ENCODE peak calls at places on chromosomes 1 and 21, in ten cellular contexts. One of them, this sample, is unnamed.
A peak's percentile ranks its signal among the peaks of the same experiment; 100 is the strongest.

GRCh38 chr1:227949954-227950734 is 2.4 kb upstream of the WNT9A start:
- DNase-seq in hepatocyte: no peak
- DNase-seq in CD8-positive, alpha-beta T cell: no peak
- DNase-seq in keratinocyte: no peak
- DNase-seq in mesenchymal stem cell: no peak
- DNase-seq in body of pancreas: peak; percentile 9
- DNase-seq in NT2/D1: no peak
- DNase-seq in neural progenitor cell: no peak
- DNase-seq in spleen: peak; percentile 52
- DNase-seq in mesendoderm: no peak
- DNase-seq in this sample: no peak

GRCh38 chr1:36864182-36865079 is 169.9 kb downstream of the GRIK3 start:
- DNase-seq in neural progenitor cell: peak; percentile 68
- DNase-seq in spleen: no peak
- DNase-seq in NT2/D1: peak; percentile 55
- DNase-seq in mesendoderm: peak; percentile 61
- DNase-seq in keratinocyte: no peak
- DNase-seq in mesenchymal stem cell: no peak
- DNase-seq in hepatocyte: no peak
- DNase-seq in CD8-positive, alpha-beta T cell: no peak
- DNase-seq in body of pancreas: peak; percentile 13
- DNase-seq in this sample: no peak

GRCh38 chr1:85333186-85333585 is 56.8 kb upstream of the BCL10 start:
- DNase-seq in mesenchymal stem cell: no peak
- DNase-seq in neural progenitor cell: no peak
- DNase-seq in keratinocyte: no peak
- DNase-seq in NT2/D1: no peak
- DNase-seq in body of pancreas: no peak
- DNase-seq in hepatocyte: no peak
- DNase-seq in mesendoderm: no peak
- DNase-seq in CD8-positive, alpha-beta T cell: no peak
- DNase-seq in spleen: no peak
- DNase-seq in this sample: no peak

GRCh38 chr1:27360159-27361043 is 6.4 kb downstream of the MAP3K6 start:
- DNase-seq in neural progenitor cell: peak; percentile 66
- DNase-seq in CD8-positive, alpha-beta T cell: no peak
- DNase-seq in keratinocyte: no peak
- DNase-seq in spleen: peak; percentile 92
- DNase-seq in hepatocyte: peak; percentile 54
- DNase-seq in NT2/D1: no peak
- DNase-seq in body of pancreas: no peak
- DNase-seq in mesendoderm: peak; percentile 32
- DNase-seq in mesenchymal stem cell: no peak
- DNase-seq in this sample: no peak

GRCh38 chr1:207259391-207259790 is 62.1 kb upstream of the CD55 start:
- DNase-seq in CD8-positive, alpha-beta T cell: no peak
- DNase-seq in hepatocyte: no peak
- DNase-seq in mesenchymal stem cell: peak; percentile 30
- DNase-seq in spleen: no peak
- DNase-seq in mesendoderm: peak; percentile 74
- DNase-seq in keratinocyte: no peak
- DNase-seq in neural progenitor cell: peak; percentile 11
- DNase-seq in body of pancreas: no peak
- DNase-seq in NT2/D1: no peak
- DNase-seq in this sample: no peak

GRCh38 chr1:92822907-92823306 is 8.9 kb upstream of the RPL5 start:
- DNase-seq in keratinocyte: no peak
- DNase-seq in spleen: no peak
- DNase-seq in hepatocyte: peak; percentile 40
- DNase-seq in neural progenitor cell: peak; percentile 7
- DNase-seq in mesenchymal stem cell: peak; percentile 85
- DNase-seq in NT2/D1: no peak
- DNase-seq in CD8-positive, alpha-beta T cell: no peak
- DNase-seq in mesendoderm: peak; percentile 34
- DNase-seq in body of pancreas: no peak
- DNase-seq in this sample: no peak

GRCh38 chr1:206803221-206803730 is 31.0 kb upstream of the IL10 start:
- DNase-seq in CD8-positive, alpha-beta T cell: peak; percentile 59
- DNase-seq in neural progenitor cell: no peak
- DNase-seq in spleen: no peak
- DNase-seq in mesenchymal stem cell: no peak
- DNase-seq in hepatocyte: no peak
- DNase-seq in NT2/D1: no peak
- DNase-seq in mesendoderm: peak; percentile 31
- DNase-seq in body of pancreas: no peak
- DNase-seq in keratinocyte: no peak
- DNase-seq in this sample: no peak

GRCh38 chr1:218664385-218665170 is 319.4 kb downstream of the TGFB2 start:
- DNase-seq in body of pancreas: no peak
- DNase-seq in mesenchymal stem cell: peak; percentile 38
- DNase-seq in keratinocyte: no peak
- DNase-seq in neural progenitor cell: no peak
- DNase-seq in mesendoderm: no peak
- DNase-seq in CD8-positive, alpha-beta T cell: no peak
- DNase-seq in NT2/D1: no peak
- DNase-seq in hepatocyte: peak; percentile 24
- DNase-seq in spleen: no peak
- DNase-seq in this sample: no peak

GRCh38 chr21:24205317-24205716 is 1402.0 kb downstream of the MRPL39 start:
- DNase-seq in mesenchymal stem cell: no peak
- DNase-seq in keratinocyte: no peak
- DNase-seq in spleen: no peak
- DNase-seq in mesendoderm: no peak
- DNase-seq in NT2/D1: no peak
- DNase-seq in CD8-positive, alpha-beta T cell: no peak
- DNase-seq in body of pancreas: no peak
- DNase-seq in hepatocyte: no peak
- DNase-seq in neural progenitor cell: no peak
- DNase-seq in this sample: no peak

GRCh38 chr21:37424987-37425386 is 58.4 kb downstream of the DYRK1A start:
- DNase-seq in keratinocyte: no peak
- DNase-seq in hepatocyte: no peak
- DNase-seq in mesenchymal stem cell: no peak
- DNase-seq in neural progenitor cell: no peak
- DNase-seq in body of pancreas: no peak
- DNase-seq in CD8-positive, alpha-beta T cell: no peak
- DNase-seq in spleen: no peak
- DNase-seq in NT2/D1: no peak
- DNase-seq in mesendoderm: no peak
- DNase-seq in this sample: no peak

GRCh38 chr21:33939224-33939623 is 23.6 kb upstream of the ATP5PO start:
- DNase-seq in mesendoderm: no peak
- DNase-seq in keratinocyte: no peak
- DNase-seq in spleen: no peak
- DNase-seq in hepatocyte: no peak
- DNase-seq in NT2/D1: no peak
- DNase-seq in body of pancreas: no peak
- DNase-seq in CD8-positive, alpha-beta T cell: no peak
- DNase-seq in mesenchymal stem cell: peak; percentile 84
- DNase-seq in neural progenitor cell: no peak
- DNase-seq in this sample: no peak
- H3K4me1 ChIP-seq in mesendoderm: no peaks in the 10 kb centered on the region
- H3K4me1 ChIP-seq in keratinocyte: peaks cover 5% of the 10 kb centered on the region
- H3K4me1 ChIP-seq in spleen: peaks cover 18% of the 10 kb centered on the region
- H3K4me1 ChIP-seq in hepatocyte: peaks cover 3% of the 10 kb centered on the region
- H3K4me1 ChIP-seq in NT2/D1: peaks cover 2% of the 10 kb centered on the region
- H3K4me1 ChIP-seq in body of pancreas: no peaks in the 10 kb centered on the region
- H3K4me1 ChIP-seq in CD8-positive, alpha-beta T cell: peaks cover 71% of the 10 kb centered on the region
- H3K4me1 ChIP-seq in mesenchymal stem cell: peaks cover 10% of the 10 kb centered on the region
- H3K4me1 ChIP-seq in neural progenitor cell: no peaks in the 10 kb centered on the region
- H3K4me1 ChIP-seq in this sample: peaks cover 47% of the 10 kb centered on the region

DNA sequence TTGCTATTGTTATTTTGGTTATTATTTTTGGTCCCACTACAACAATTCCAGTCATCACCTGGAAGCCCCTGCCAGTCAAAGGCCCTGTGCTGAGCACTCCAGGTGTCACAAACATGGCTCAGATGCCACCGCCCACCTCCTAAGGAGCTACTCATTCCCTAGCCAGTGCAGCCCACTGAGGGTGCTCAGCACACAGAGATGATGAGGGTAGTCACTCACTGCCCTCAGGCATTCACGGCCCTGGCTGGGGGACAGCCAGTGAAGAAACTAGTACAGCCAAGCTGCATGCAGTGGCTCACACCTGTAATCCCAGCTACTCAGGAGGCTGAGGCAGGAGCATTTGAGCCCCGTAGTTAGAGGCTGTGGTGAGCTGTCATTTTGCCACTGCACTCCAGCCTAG is 42.3 kb downstream of the NIPAL3 start:
- DNase-seq in body of pancreas: no peak
- DNase-seq in NT2/D1: no peak
- DNase-seq in mesenchymal stem cell: no peak
- DNase-seq in keratinocyte: no peak
- DNase-seq in hepatocyte: no peak
- DNase-seq in CD8-positive, alpha-beta T cell: no peak
- DNase-seq in mesendoderm: no peak
- DNase-seq in spleen: no peak
- DNase-seq in neural progenitor cell: no peak
- DNase-seq in this sample: no peak
- H3K36me3 ChIP-seq in body of pancreas: peaks cover 25% of the 10 kb centered on the region
- H3K36me3 ChIP-seq in NT2/D1: no peaks in the 10 kb centered on the region
- H3K36me3 ChIP-seq in mesenchymal stem cell: peaks cover 24% of the 10 kb centered on the region
- H3K36me3 ChIP-seq in keratinocyte: peaks cover 27% of the 10 kb centered on the region
- H3K36me3 ChIP-seq in hepatocyte: no peaks in the 10 kb centered on the region
- H3K36me3 ChIP-seq in CD8-positive, alpha-beta T cell: peaks cover 63% of the 10 kb centered on the region
- H3K36me3 ChIP-seq in mesendoderm: no peaks in the 10 kb centered on the region
- H3K36me3 ChIP-seq in spleen: peaks cover 43% of the 10 kb centered on the region
- H3K36me3 ChIP-seq in neural progenitor cell: no peaks in the 10 kb centered on the region
- H3K36me3 ChIP-seq in this sample: no peaks in the 10 kb centered on the region

GRCh38 chr1:211825990-211826389 is 4.6 kb downstream of the LPGAT1 start:
- DNase-seq in spleen: no peak
- DNase-seq in mesendoderm: no peak
- DNase-seq in CD8-positive, alpha-beta T cell: no peak
- DNase-seq in body of pancreas: no peak
- DNase-seq in neural progenitor cell: no peak
- DNase-seq in hepatocyte: no peak
- DNase-seq in mesenchymal stem cell: peak; percentile 46
- DNase-seq in keratinocyte: peak; percentile 15
- DNase-seq in NT2/D1: no peak
- DNase-seq in this sample: no peak

GRCh38 chr1:211830330-211831142 is at the start of gene LPGAT1:
- DNase-seq in NT2/D1: peak; percentile 70
- DNase-seq in neural progenitor cell: peak; percentile 93
- DNase-seq in mesendoderm: peak; percentile 75
- DNase-seq in mesenchymal stem cell: peak; percentile 76
- DNase-seq in hepatocyte: peak; percentile 92
- DNase-seq in body of pancreas: peak; percentile 83
- DNase-seq in CD8-positive, alpha-beta T cell: peak; percentile 59
- DNase-seq in keratinocyte: no peak
- DNase-seq in spleen: peak; percentile 97
- DNase-seq in this sample: peak; percentile 66

GRCh38 chr1:211830055-211830329 is 571 bp downstream of the LPGAT1 start:
- DNase-seq in mesenchymal stem cell: no peak
- DNase-seq in body of pancreas: no peak
- DNase-seq in keratinocyte: no peak
- DNase-seq in NT2/D1: peak; percentile 18
- DNase-seq in mesendoderm: no peak
- DNase-seq in hepatocyte: no peak
- DNase-seq in CD8-positive, alpha-beta T cell: peak; percentile 11
- DNase-seq in neural progenitor cell: no peak
- DNase-seq in spleen: no peak
- DNase-seq in this sample: no peak

GRCh38 chr1:211829343-211830054 is 1.1 kb downstream of the LPGAT1 start:
- DNase-seq in NT2/D1: peak; percentile 44
- DNase-seq in spleen: peak; percentile 74
- DNase-seq in mesenchymal stem cell: peak; percentile 78
- DNase-seq in CD8-positive, alpha-beta T cell: no peak
- DNase-seq in neural progenitor cell: peak; percentile 31
- DNase-seq in body of pancreas: peak; percentile 28
- DNase-seq in keratinocyte: no peak
- DNase-seq in mesendoderm: peak; percentile 80
- DNase-seq in hepatocyte: peak; percentile 74
- DNase-seq in this sample: peak; percentile 75

DNA sequence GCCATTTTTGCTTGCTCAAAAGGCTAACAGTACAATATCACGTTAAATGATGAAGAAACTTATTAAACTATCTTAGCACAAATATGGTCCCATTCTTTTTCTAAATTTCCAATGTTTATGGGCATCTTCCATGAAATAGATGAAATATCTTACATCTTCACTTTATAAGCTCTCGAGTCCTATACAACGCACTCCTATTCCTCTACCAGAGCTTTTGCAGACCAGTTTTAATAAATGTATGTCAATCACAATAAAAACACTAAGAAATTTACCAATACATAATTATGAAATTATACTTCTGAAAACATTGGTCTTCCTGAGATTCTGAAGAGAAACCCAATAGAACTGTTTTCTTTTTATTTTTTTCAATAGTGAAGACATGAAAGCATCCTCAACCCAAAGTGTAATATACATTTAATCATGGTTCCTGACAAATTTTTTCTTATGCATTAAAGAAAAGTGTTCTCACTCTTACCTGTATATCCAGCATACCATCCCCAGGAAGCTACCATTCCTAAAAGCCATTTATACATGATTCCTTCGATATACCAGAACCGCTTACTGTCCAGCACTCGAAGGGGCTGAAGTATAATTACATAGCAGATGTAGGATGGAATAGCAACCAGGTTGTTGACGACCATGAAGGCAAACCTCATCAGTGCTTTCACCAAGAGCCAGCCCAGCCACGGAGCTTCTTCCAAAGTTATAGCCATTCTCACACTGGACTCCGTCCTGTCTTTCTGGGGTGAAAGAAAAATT is 1.8 kb downstream of the LPGAT1 start:
- DNase-seq in mesendoderm: no peak
- DNase-seq in neural progenitor cell: no peak
- DNase-seq in mesenchymal stem cell: no peak
- DNase-seq in keratinocyte: no peak
- DNase-seq in CD8-positive, alpha-beta T cell: no peak
- DNase-seq in hepatocyte: peak; percentile 13
- DNase-seq in body of pancreas: no peak
- DNase-seq in spleen: no peak
- DNase-seq in NT2/D1: no peak
- DNase-seq in this sample: no peak
- H3K4me3 ChIP-seq in mesendoderm: no peak overlapping the region
- H3K4me3 ChIP-seq in neural progenitor cell: peak overlapping the region; percentile 81
- H3K4me3 ChIP-seq in mesenchymal stem cell: peak overlapping the region; percentile 89
- H3K4me3 ChIP-seq in keratinocyte: no peak overlapping the region
- H3K4me3 ChIP-seq in CD8-positive, alpha-beta T cell: no peak overlapping the region
- H3K4me3 ChIP-seq in hepatocyte: peak overlapping the region; percentile 75
- H3K4me3 ChIP-seq in body of pancreas: no peak overlapping the region
- H3K4me3 ChIP-seq in spleen: peak overlapping the region; percentile 61
- H3K4me3 ChIP-seq in NT2/D1: peak overlapping the region; percentile 2
- H3K4me3 ChIP-seq in this sample: peak overlapping the region; percentile 50

DNA sequence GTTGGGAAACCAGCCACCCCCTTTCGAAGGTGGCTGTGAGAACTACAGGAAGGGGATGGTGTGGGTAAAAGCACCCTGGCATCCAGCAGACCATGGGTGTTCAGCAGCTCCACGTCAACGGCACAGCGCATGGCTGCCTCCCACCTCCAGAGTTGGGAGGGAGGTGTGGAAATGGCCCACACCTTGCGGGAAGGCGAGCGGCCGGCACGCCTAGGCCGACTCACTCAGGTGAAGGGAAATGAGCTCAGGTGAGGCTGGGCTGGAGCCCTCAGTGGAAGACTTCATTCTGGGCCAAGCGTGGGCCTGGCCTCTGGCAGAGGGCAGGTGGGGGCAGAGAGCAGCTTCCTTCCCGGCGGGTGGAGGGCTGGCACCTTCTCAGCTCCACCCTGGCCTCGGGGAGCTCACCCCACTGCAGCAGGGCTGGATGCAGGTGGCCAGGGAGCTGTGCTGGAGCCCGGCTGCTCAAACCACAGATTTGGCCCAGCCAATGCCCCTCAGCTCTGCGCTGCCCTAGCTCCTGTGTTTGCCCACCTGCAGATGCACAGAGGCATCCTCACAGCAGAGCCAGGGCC is 24.8 kb upstream of the ALDH4A1 start:
- DNase-seq in hepatocyte: no peak
- DNase-seq in CD8-positive, alpha-beta T cell: no peak
- DNase-seq in neural progenitor cell: no peak
- DNase-seq in mesenchymal stem cell: no peak
- DNase-seq in keratinocyte: peak; percentile 73
- DNase-seq in spleen: peak; percentile 88
- DNase-seq in NT2/D1: no peak
- DNase-seq in mesendoderm: no peak
- DNase-seq in body of pancreas: no peak
- DNase-seq in this sample: no peak
- H3K4me1 ChIP-seq in hepatocyte: peaks cover 23% of the 10 kb centered on the region
- H3K4me1 ChIP-seq in CD8-positive, alpha-beta T cell: peaks cover 87% of the 10 kb centered on the region
- H3K4me1 ChIP-seq in neural progenitor cell: peaks cover 17% of the 10 kb centered on the region
- H3K4me1 ChIP-seq in mesenchymal stem cell: peaks cover 68% of the 10 kb centered on the region
- H3K4me1 ChIP-seq in keratinocyte: peaks cover 90% of the 10 kb centered on the region
- H3K4me1 ChIP-seq in spleen: peaks cover 52% of the 10 kb centered on the region
- H3K4me1 ChIP-seq in NT2/D1: peaks cover 20% of the 10 kb centered on the region
- H3K4me1 ChIP-seq in mesendoderm: peaks cover 4% of the 10 kb centered on the region
- H3K4me1 ChIP-seq in body of pancreas: peaks cover 82% of the 10 kb centered on the region
- H3K4me1 ChIP-seq in this sample: no peaks in the 10 kb centered on the region

This sample was measured in HAP-1.